ENCODE peak calls at places on chromosome 11, in ten cellular contexts. One of them, this sample, is unnamed.

GRCh38 chr11:95248666-95249467 is 17.9 kb upstream of the SESN3 start:
- ATAC-seq in Panc1: no peak
- ATAC-seq in lower lobe of right lung: peak
- ATAC-seq in A549: no peak
- ATAC-seq in psoas muscle: no peak
- ATAC-seq in upper lobe of left lung: peak
- ATAC-seq in K562: peak
- ATAC-seq in right lobe of liver: peak
- ATAC-seq in naive thymus-derived CD4-positive, alpha-beta T cell: no peak
- ATAC-seq in left lung: peak
- ATAC-seq in this sample: no peak

GRCh38 chr11:110253525-110253924 is 42.9 kb downstream of the RDX start:
- ATAC-seq in Panc1: no peak
- ATAC-seq in lower lobe of right lung: no peak
- ATAC-seq in A549: no peak
- ATAC-seq in psoas muscle: no peak
- ATAC-seq in upper lobe of left lung: no peak
- ATAC-seq in K562: no peak
- ATAC-seq in right lobe of liver: no peak
- ATAC-seq in naive thymus-derived CD4-positive, alpha-beta T cell: no peak
- ATAC-seq in left lung: no peak
- ATAC-seq in this sample: no peak

GRCh38 chr11:61090982-61091372 is 11.3 kb upstream of the CD5 start:
- ATAC-seq in Panc1: peak
- ATAC-seq in lower lobe of right lung: peak
- ATAC-seq in A549: no peak
- ATAC-seq in psoas muscle: no peak
- ATAC-seq in upper lobe of left lung: peak
- ATAC-seq in K562: peak
- ATAC-seq in right lobe of liver: no peak
- ATAC-seq in naive thymus-derived CD4-positive, alpha-beta T cell: no peak
- ATAC-seq in left lung: no peak
- ATAC-seq in this sample: no peak

GRCh38 chr11:94010136-94010535 is 11.0 kb upstream of the HEPHL1 start:
- ATAC-seq in Panc1: no peak
- ATAC-seq in lower lobe of right lung: no peak
- ATAC-seq in A549: no peak
- ATAC-seq in psoas muscle: no peak
- ATAC-seq in upper lobe of left lung: no peak
- ATAC-seq in K562: no peak
- ATAC-seq in right lobe of liver: no peak
- ATAC-seq in naive thymus-derived CD4-positive, alpha-beta T cell: no peak
- ATAC-seq in left lung: no peak
- ATAC-seq in this sample: no peak

GRCh38 chr11:134519390-134519750 is 107.3 kb upstream of the B3GAT1 start:
- ATAC-seq in Panc1: no peak
- ATAC-seq in lower lobe of right lung: no peak
- ATAC-seq in A549: no peak
- ATAC-seq in psoas muscle: no peak
- ATAC-seq in upper lobe of left lung: no peak
- ATAC-seq in K562: no peak
- ATAC-seq in right lobe of liver: no peak
- ATAC-seq in naive thymus-derived CD4-positive, alpha-beta T cell: no peak
- ATAC-seq in left lung: no peak
- ATAC-seq in this sample: no peak

GRCh38 chr11:120335596-120335927 is 651 bp upstream of the ARHGEF12 start:
- ATAC-seq in Panc1: peak
- ATAC-seq in lower lobe of right lung: peak
- ATAC-seq in A549: peak
- ATAC-seq in psoas muscle: peak
- ATAC-seq in upper lobe of left lung: peak
- ATAC-seq in K562: peak
- ATAC-seq in right lobe of liver: peak
- ATAC-seq in naive thymus-derived CD4-positive, alpha-beta T cell: peak
- ATAC-seq in left lung: peak
- ATAC-seq in this sample: no peak

GRCh38 chr11:114343493-114343892 is 47.3 kb downstream of the NNMT start:
- ATAC-seq in Panc1: no peak
- ATAC-seq in lower lobe of right lung: no peak
- ATAC-seq in A549: no peak
- ATAC-seq in psoas muscle: no peak
- ATAC-seq in upper lobe of left lung: no peak
- ATAC-seq in K562: no peak
- ATAC-seq in right lobe of liver: no peak
- ATAC-seq in naive thymus-derived CD4-positive, alpha-beta T cell: no peak
- ATAC-seq in left lung: no peak
- ATAC-seq in this sample: no peak

GRCh38 chr11:72812968-72813739 is 1.1 kb upstream of the ATG16L2 start:
- ATAC-seq in Panc1: peak
- ATAC-seq in lower lobe of right lung: peak
- ATAC-seq in A549: peak
- ATAC-seq in psoas muscle: peak
- ATAC-seq in upper lobe of left lung: peak
- ATAC-seq in K562: peak
- ATAC-seq in right lobe of liver: peak
- ATAC-seq in naive thymus-derived CD4-positive, alpha-beta T cell: peak
- ATAC-seq in left lung: peak
- ATAC-seq in this sample: peak

GRCh38 chr11:6498121-6498520 is 1.0 kb downstream of the DNHD1 start:
- ATAC-seq in Panc1: peak
- ATAC-seq in lower lobe of right lung: peak
- ATAC-seq in A549: no peak
- ATAC-seq in psoas muscle: peak
- ATAC-seq in upper lobe of left lung: peak
- ATAC-seq in K562: no peak
- ATAC-seq in right lobe of liver: no peak
- ATAC-seq in naive thymus-derived CD4-positive, alpha-beta T cell: no peak
- ATAC-seq in left lung: peak
- ATAC-seq in this sample: peak

GRCh38 chr11:4202749-4203148 is 108.2 kb downstream of the RRM1 start:
- ATAC-seq in Panc1: no peak
- ATAC-seq in lower lobe of right lung: no peak
- ATAC-seq in A549: no peak
- ATAC-seq in psoas muscle: no peak
- ATAC-seq in upper lobe of left lung: no peak
- ATAC-seq in K562: no peak
- ATAC-seq in right lobe of liver: peak
- ATAC-seq in naive thymus-derived CD4-positive, alpha-beta T cell: no peak
- ATAC-seq in left lung: no peak
- ATAC-seq in this sample: no peak

GRCh38 chr11:60204922-60205321 is 22.0 kb upstream of the MS4A6A start:
- ATAC-seq in Panc1: no peak
- ATAC-seq in lower lobe of right lung: no peak
- ATAC-seq in A549: no peak
- ATAC-seq in psoas muscle: no peak
- ATAC-seq in upper lobe of left lung: no peak
- ATAC-seq in K562: no peak
- ATAC-seq in right lobe of liver: peak
- ATAC-seq in naive thymus-derived CD4-positive, alpha-beta T cell: no peak
- ATAC-seq in left lung: no peak
- ATAC-seq in this sample: no peak

DNA sequence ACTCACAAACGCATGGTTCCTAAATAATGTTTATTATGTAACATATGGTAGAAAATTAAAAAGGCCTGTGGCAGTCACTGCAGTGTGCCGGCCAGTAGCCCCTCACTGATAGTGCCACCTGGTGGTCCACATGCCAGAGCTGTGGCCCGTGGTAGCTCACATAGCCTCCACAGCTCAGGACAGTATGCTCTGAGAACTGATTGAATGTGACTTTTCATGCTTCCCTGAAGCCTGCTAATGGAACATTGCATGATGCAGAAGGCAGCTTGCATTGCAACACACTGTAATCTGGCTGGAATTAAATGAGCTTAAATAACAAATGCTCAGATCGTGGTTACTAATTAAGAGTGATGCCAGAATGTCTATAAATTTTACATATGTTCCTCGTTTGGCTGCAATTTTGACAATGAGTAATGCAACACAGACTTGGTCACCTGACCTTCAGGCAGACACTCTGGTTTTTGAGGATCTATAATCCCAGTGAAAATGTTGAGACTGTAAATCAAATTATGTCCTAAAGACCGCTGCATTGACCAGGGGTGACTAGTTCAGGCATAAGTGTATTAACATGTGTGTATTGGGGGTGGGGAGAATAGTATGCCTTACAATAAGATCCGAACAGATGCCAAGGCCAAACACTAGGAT is 566.4 kb downstream of the METTL15 start:
- ATAC-seq in Panc1: no peak
- ATAC-seq in lower lobe of right lung: no peak
- ATAC-seq in A549: no peak
- ATAC-seq in psoas muscle: no peak
- ATAC-seq in upper lobe of left lung: peak
- ATAC-seq in K562: no peak
- ATAC-seq in right lobe of liver: peak
- ATAC-seq in naive thymus-derived CD4-positive, alpha-beta T cell: no peak
- ATAC-seq in left lung: no peak
- ATAC-seq in this sample: no peak
- H3K27ac ChIP-seq in Panc1: no peak
- H3K27ac ChIP-seq in lower lobe of right lung: no peak
- H3K27ac ChIP-seq in A549: no peak
- H3K27ac ChIP-seq in psoas muscle: no peak
- H3K27ac ChIP-seq in upper lobe of left lung: no peak
- H3K27ac ChIP-seq in K562: no peak
- H3K27ac ChIP-seq in right lobe of liver: no peak
- H3K27ac ChIP-seq in naive thymus-derived CD4-positive, alpha-beta T cell: no peak
- H3K27ac ChIP-seq in left lung: no peak
- H3K27ac ChIP-seq in this sample: no peak

GRCh38 chr11:81422402-81422801 is 1311.3 kb downstream of the FAM181B start:
- ATAC-seq in Panc1: no peak
- ATAC-seq in lower lobe of right lung: no peak
- ATAC-seq in A549: no peak
- ATAC-seq in psoas muscle: no peak
- ATAC-seq in upper lobe of left lung: no peak
- ATAC-seq in K562: no peak
- ATAC-seq in right lobe of liver: no peak
- ATAC-seq in naive thymus-derived CD4-positive, alpha-beta T cell: no peak
- ATAC-seq in left lung: no peak
- ATAC-seq in this sample: no peak

GRCh38 chr11:81420668-81421550 is 1312.8 kb downstream of the FAM181B start:
- ATAC-seq in Panc1: no peak
- ATAC-seq in lower lobe of right lung: no peak
- ATAC-seq in A549: no peak
- ATAC-seq in psoas muscle: no peak
- ATAC-seq in upper lobe of left lung: no peak
- ATAC-seq in K562: no peak
- ATAC-seq in right lobe of liver: no peak
- ATAC-seq in naive thymus-derived CD4-positive, alpha-beta T cell: no peak
- ATAC-seq in left lung: no peak
- ATAC-seq in this sample: no peak
- H3K27ac ChIP-seq in Panc1: no peak
- H3K27ac ChIP-seq in lower lobe of right lung: no peak
- H3K27ac ChIP-seq in A549: no peak
- H3K27ac ChIP-seq in psoas muscle: no peak
- H3K27ac ChIP-seq in upper lobe of left lung: no peak
- H3K27ac ChIP-seq in K562: no peak
- H3K27ac ChIP-seq in right lobe of liver: no peak
- H3K27ac ChIP-seq in naive thymus-derived CD4-positive, alpha-beta T cell: no peak
- H3K27ac ChIP-seq in left lung: no peak
- H3K27ac ChIP-seq in this sample: no peak

GRCh38 chr11:56905442-56905841 is 83.3 kb upstream of the OR5AK2 start:
- ATAC-seq in Panc1: no peak
- ATAC-seq in lower lobe of right lung: no peak
- ATAC-seq in A549: no peak
- ATAC-seq in psoas muscle: no peak
- ATAC-seq in upper lobe of left lung: no peak
- ATAC-seq in K562: no peak
- ATAC-seq in right lobe of liver: no peak
- ATAC-seq in naive thymus-derived CD4-positive, alpha-beta T cell: no peak
- ATAC-seq in left lung: no peak
- ATAC-seq in this sample: no peak
- H3K27ac ChIP-seq in Panc1: no peak
- H3K27ac ChIP-seq in lower lobe of right lung: no peak
- H3K27ac ChIP-seq in A549: peak
- H3K27ac ChIP-seq in psoas muscle: no peak
- H3K27ac ChIP-seq in upper lobe of left lung: no peak
- H3K27ac ChIP-seq in K562: no peak
- H3K27ac ChIP-seq in right lobe of liver: no peak
- H3K27ac ChIP-seq in naive thymus-derived CD4-positive, alpha-beta T cell: no peak
- H3K27ac ChIP-seq in left lung: no peak
- H3K27ac ChIP-seq in this sample: no peak

GRCh38 chr11:2446590-2447252 is 1.9 kb downstream of the KCNQ1 start:
- ATAC-seq in Panc1: no peak
- ATAC-seq in lower lobe of right lung: no peak
- ATAC-seq in A549: no peak
- ATAC-seq in psoas muscle: no peak
- ATAC-seq in upper lobe of left lung: peak
- ATAC-seq in K562: no peak
- ATAC-seq in right lobe of liver: peak
- ATAC-seq in naive thymus-derived CD4-positive, alpha-beta T cell: no peak
- ATAC-seq in left lung: no peak
- ATAC-seq in this sample: no peak
- H3K27ac ChIP-seq in Panc1: no peak
- H3K27ac ChIP-seq in lower lobe of right lung: peak
- H3K27ac ChIP-seq in A549: no peak
- H3K27ac ChIP-seq in psoas muscle: no peak
- H3K27ac ChIP-seq in upper lobe of left lung: peak
- H3K27ac ChIP-seq in K562: no peak
- H3K27ac ChIP-seq in right lobe of liver: no peak
- H3K27ac ChIP-seq in naive thymus-derived CD4-positive, alpha-beta T cell: peak
- H3K27ac ChIP-seq in left lung: peak
- H3K27ac ChIP-seq in this sample: no peak

This sample was measured in gastroesophageal sphincter.